ENCODE peak calls at places on chromosomes 2 and 18, in four cellular contexts. L, J, N and Z are unnamed samples.

GRCh38 chr2:91477731-91478672 is 2786.5 kb downstream of the RPIA start:
- DNase-seq in L (peak; percentile 73), J (no peak), N (peak; percentile 14), Z (peak; percentile 88)

GRCh38 chr2:120269076-120269744 is 16.6 kb downstream of the RALB start:
- DNase-seq in L (no peak), J (no peak), N (no peak), Z (no peak)

GRCh38 chr18:31792580-31792911 is 31.9 kb upstream of the SLC25A52 start:
- DNase-seq in L (no peak), J (peak; percentile 78), N (no peak), Z (no peak)

GRCh38 chr2:17814601-17815000 is 1.7 kb upstream of the MSGN1 start:
- DNase-seq in L (no peak), J (no peak), N (no peak), Z (no peak)

GRCh38 chr18:78735131-78736014 is 244.2 kb upstream of the SALL3 start:
- DNase-seq in L (no peak), J (no peak), N (no peak), Z (no peak)

GRCh38 chr2:238821391-238821790 is 26.5 kb upstream of the TWIST2 start:
- DNase-seq in L (no peak), J (no peak), N (peak; percentile 80), Z (no peak)

GRCh38 chr2:69083126-69083733 is 70.3 kb downstream of the ANTXR1 start:
- DNase-seq in L (no peak), J (no peak), N (peak; percentile 34), Z (no peak)

GRCh38 chr2:129318581-129319421 is 660.7 kb upstream of the RAB6C start:
- DNase-seq in L (no peak), J (no peak), N (no peak), Z (no peak)

GRCh38 chr18:54608008-54608642 is 17.1 kb downstream of the DYNAP start:
- DNase-seq in L (no peak), J (peak; percentile 21), N (peak; percentile 51), Z (no peak)

GRCh38 chr2:170092475-170092874 is 85.5 kb upstream of the MYO3B start:
- DNase-seq in L (no peak), J (no peak), N (peak; percentile 18), Z (no peak)

GRCh38 chr2:108629417-108629816 is 89.9 kb upstream of the RANBP2 start:
- DNase-seq in L (no peak), J (no peak), N (no peak), Z (no peak)
- H3K4me1 ChIP-seq in L (peaks cover 26% of the 10 kb centered on the region), J (peaks cover 5% of the 10 kb centered on the region), N (peaks cover 7% of the 10 kb centered on the region), Z (peaks cover 54% of the 10 kb centered on the region)

GRCh38 chr18:3623769-3624545 is 174.0 kb downstream of the TGIF1 start:
- DNase-seq in L (peak; percentile 70), J (peak; percentile 96), N (peak; percentile 99), Z (peak; percentile 68)

GRCh38 chr18:3626927-3627240 is 176.9 kb downstream of the TGIF1 start:
- DNase-seq in L (no peak), J (peak; percentile 73), N (no peak), Z (no peak)

GRCh38 chr18:3625717-3626091 is 175.7 kb downstream of the TGIF1 start:
- DNase-seq in L (no peak), J (no peak), N (no peak), Z (no peak)

GRCh38 chr18:3624818-3625716 is 175.1 kb downstream of the TGIF1 start:
- DNase-seq in L (no peak), J (peak; percentile 66), N (peak; percentile 99), Z (no peak)

GRCh38 chr18:3624546-3624817 is 174.5 kb downstream of the TGIF1 start:
- DNase-seq in L (no peak), J (no peak), N (no peak), Z (no peak)
- H3K4me3 ChIP-seq in L (peak overlapping the region; percentile 15), J (no peak overlapping the region), N (peak overlapping the region; percentile 50), Z (no peak overlapping the region)

DNA sequence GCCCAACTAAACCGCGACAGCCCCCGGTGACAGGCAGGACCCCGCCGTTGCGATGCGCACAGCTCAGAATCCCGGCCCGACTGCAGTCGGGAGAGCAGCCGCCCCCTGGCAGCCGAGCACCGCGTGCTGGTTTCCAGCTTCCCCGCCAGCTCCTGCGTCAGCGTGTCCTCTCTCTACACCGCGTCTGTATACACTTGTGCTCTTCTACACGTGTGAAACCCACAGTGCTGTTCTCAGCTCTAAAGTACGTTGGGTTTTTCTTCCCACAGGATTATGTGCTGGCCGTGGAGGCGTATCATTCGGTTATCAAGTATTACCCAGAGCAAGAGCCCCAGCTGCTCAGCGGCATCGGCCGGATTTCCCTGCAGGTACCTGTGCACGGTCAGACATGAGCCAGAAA is 54.0 kb downstream of the ADI1 start:
- DNase-seq in L (no peak), J (no peak), N (peak; percentile 54), Z (no peak)
- H3K27ac ChIP-seq in L (no peak overlapping the region), J (no peak overlapping the region), N (peak overlapping the region; percentile 47), Z (no peak overlapping the region)

GRCh38 chr2:101734511-101735165 is 37.1 kb downstream of the MAP4K4 start:
- DNase-seq in L (no peak), J (no peak), N (no peak), Z (no peak)
- H3K4me1 ChIP-seq in L (peaks cover 24% of the 10 kb centered on the region), J (peaks cover 25% of the 10 kb centered on the region), N (peaks cover 36% of the 10 kb centered on the region), Z (peaks cover 90% of the 10 kb centered on the region)

GRCh38 chr2:110103060-110103961 is 12.3 kb downstream of the MALL start:
- DNase-seq in L (no peak), J (peak; percentile 97), N (no peak), Z (no peak)

GRCh38 chr2:110099471-110100225 is 16.0 kb downstream of the MALL start:
- DNase-seq in L (no peak), J (no peak), N (no peak), Z (no peak)

GRCh38 chr2:110099036-110099420 is 16.6 kb downstream of the MALL start:
- DNase-seq in L (no peak), J (no peak), N (no peak), Z (no peak)

GRCh38 chr2:110101911-110102774 is 13.5 kb downstream of the MALL start:
- DNase-seq in L (peak; percentile 34), J (peak; percentile 72), N (peak; percentile 75), Z (no peak)

GRCh38 chr2:110101280-110101844 is 14.3 kb downstream of the MALL start:
- DNase-seq in L (peak; percentile 84), J (peak; percentile 97), N (peak; percentile 100), Z (peak; percentile 94)
- H3K4me3 ChIP-seq in L (no peak overlapping the region), J (no peak overlapping the region), N (peak overlapping the region; percentile 7), Z (no peak overlapping the region)